ENCODE peak calls at places on chromosomes 13 and 19, in seven cellular contexts. One of them, this sample, is unnamed.

GRCh38 chr19:16623576-16623975 is 4.4 kb downstream of the MED26 start:
- DNase-seq in GM04503: no peak
- DNase-seq in OCI-LY7: peak
- DNase-seq in endothelial cell of umbilical vein: no peak
- DNase-seq in mammary epithelial cell: no peak
- DNase-seq in EH: no peak
- DNase-seq in trophoblast cell: no peak
- DNase-seq in this sample: peak

GRCh38 chr13:99962242-99962641 is 9.3 kb downstream of the ZIC5 start:
- DNase-seq in trophoblast cell: no peak
- DNase-seq in GM04503: no peak
- DNase-seq in EH: no peak
- DNase-seq in endothelial cell of umbilical vein: no peak
- DNase-seq in OCI-LY7: no peak
- DNase-seq in mammary epithelial cell: no peak
- DNase-seq in this sample: no peak

GRCh38 chr19:11843741-11844140 is 4.8 kb upstream of the ZNF439 start:
- DNase-seq in mammary epithelial cell: no peak
- DNase-seq in GM04503: no peak
- DNase-seq in endothelial cell of umbilical vein: no peak
- DNase-seq in OCI-LY7: no peak
- DNase-seq in trophoblast cell: peak
- DNase-seq in EH: peak
- DNase-seq in this sample: no peak

GRCh38 chr19:42479736-42480135 is 37.0 kb upstream of the CXCL17 start:
- DNase-seq in EH: no peak
- DNase-seq in mammary epithelial cell: no peak
- DNase-seq in OCI-LY7: no peak
- DNase-seq in trophoblast cell: peak
- DNase-seq in GM04503: no peak
- DNase-seq in endothelial cell of umbilical vein: no peak
- DNase-seq in this sample: no peak

GRCh38 chr13:101499406-101499805 is 46.9 kb downstream of the ITGBL1 start:
- DNase-seq in EH: no peak
- DNase-seq in trophoblast cell: no peak
- DNase-seq in OCI-LY7: no peak
- DNase-seq in mammary epithelial cell: no peak
- DNase-seq in GM04503: no peak
- DNase-seq in endothelial cell of umbilical vein: no peak
- DNase-seq in this sample: no peak

GRCh38 chr13:24038846-24039330 is 121.6 kb upstream of the SPATA13 start:
- DNase-seq in GM04503: peak
- DNase-seq in EH: peak
- DNase-seq in trophoblast cell: peak
- DNase-seq in endothelial cell of umbilical vein: no peak
- DNase-seq in mammary epithelial cell: peak
- DNase-seq in OCI-LY7: no peak
- DNase-seq in this sample: no peak

GRCh38 chr13:76654263-76654662 is 231.9 kb downstream of the KCTD12 start:
- DNase-seq in OCI-LY7: no peak
- DNase-seq in mammary epithelial cell: no peak
- DNase-seq in GM04503: no peak
- DNase-seq in trophoblast cell: no peak
- DNase-seq in endothelial cell of umbilical vein: no peak
- DNase-seq in EH: no peak
- DNase-seq in this sample: no peak

GRCh38 chr13:73684286-73684685 is 449.9 kb downstream of the KLF12 start:
- DNase-seq in EH: no peak
- DNase-seq in endothelial cell of umbilical vein: no peak
- DNase-seq in OCI-LY7: no peak
- DNase-seq in GM04503: no peak
- DNase-seq in trophoblast cell: no peak
- DNase-seq in mammary epithelial cell: no peak
- DNase-seq in this sample: no peak

GRCh38 chr13:106612688-106613087 is 44.8 kb upstream of the ARGLU1 start:
- DNase-seq in mammary epithelial cell: no peak
- DNase-seq in OCI-LY7: no peak
- DNase-seq in GM04503: no peak
- DNase-seq in endothelial cell of umbilical vein: no peak
- DNase-seq in EH: peak
- DNase-seq in trophoblast cell: no peak
- DNase-seq in this sample: no peak

GRCh38 chr13:113759525-113760137 is 605 bp downstream of the TMEM255B start:
- DNase-seq in mammary epithelial cell: peak
- DNase-seq in GM04503: no peak
- DNase-seq in endothelial cell of umbilical vein: peak
- DNase-seq in trophoblast cell: no peak
- DNase-seq in OCI-LY7: no peak
- DNase-seq in EH: no peak
- DNase-seq in this sample: no peak

GRCh38 chr13:46529509-46529908 is 23.5 kb upstream of the LRCH1 start:
- DNase-seq in trophoblast cell: no peak
- DNase-seq in EH: no peak
- DNase-seq in endothelial cell of umbilical vein: no peak
- DNase-seq in GM04503: no peak
- DNase-seq in mammary epithelial cell: no peak
- DNase-seq in OCI-LY7: no peak
- DNase-seq in this sample: no peak

GRCh38 chr13:77896536-77896935 is 22.1 kb downstream of the EDNRB start:
- DNase-seq in mammary epithelial cell: no peak
- DNase-seq in endothelial cell of umbilical vein: peak
- DNase-seq in GM04503: no peak
- DNase-seq in OCI-LY7: no peak
- DNase-seq in EH: peak
- DNase-seq in trophoblast cell: no peak
- DNase-seq in this sample: no peak

GRCh38 chr13:41915096-41915495 is 45.8 kb downstream of the VWA8 start:
- DNase-seq in GM04503: no peak
- DNase-seq in endothelial cell of umbilical vein: no peak
- DNase-seq in mammary epithelial cell: peak
- DNase-seq in trophoblast cell: no peak
- DNase-seq in OCI-LY7: no peak
- DNase-seq in EH: peak
- DNase-seq in this sample: no peak

GRCh38 chr13:50366488-50367174 is 351.4 kb downstream of the KCNRG start:
- DNase-seq in OCI-LY7: no peak
- DNase-seq in GM04503: no peak
- DNase-seq in EH: no peak
- DNase-seq in endothelial cell of umbilical vein: peak
- DNase-seq in trophoblast cell: no peak
- DNase-seq in mammary epithelial cell: no peak
- DNase-seq in this sample: no peak

GRCh38 chr13:93861818-93862217 is 617.7 kb downstream of the DCT start:
- DNase-seq in mammary epithelial cell: peak
- DNase-seq in endothelial cell of umbilical vein: no peak
- DNase-seq in OCI-LY7: no peak
- DNase-seq in trophoblast cell: peak
- DNase-seq in GM04503: peak
- DNase-seq in EH: peak
- DNase-seq in this sample: no peak

GRCh38 chr19:3665681-3666544 is 34.4 kb downstream of the PIP5K1C start:
- DNase-seq in EH: peak
- DNase-seq in trophoblast cell: peak
- DNase-seq in GM04503: no peak
- DNase-seq in OCI-LY7: peak
- DNase-seq in mammary epithelial cell: peak
- DNase-seq in endothelial cell of umbilical vein: peak
- DNase-seq in this sample: peak

GRCh38 chr13:49681837-49682236 is 9.4 kb downstream of the EBPL start:
- DNase-seq in endothelial cell of umbilical vein: no peak
- DNase-seq in GM04503: peak
- DNase-seq in OCI-LY7: no peak
- DNase-seq in mammary epithelial cell: peak
- DNase-seq in trophoblast cell: no peak
- DNase-seq in EH: peak
- DNase-seq in this sample: no peak

GRCh38 chr13:52022355-52022754 is 2.1 kb upstream of the UTP14C start:
- DNase-seq in OCI-LY7: no peak
- DNase-seq in endothelial cell of umbilical vein: no peak
- DNase-seq in GM04503: no peak
- DNase-seq in mammary epithelial cell: no peak
- DNase-seq in EH: no peak
- DNase-seq in trophoblast cell: peak
- DNase-seq in this sample: no peak

GRCh38 chr19:55355213-55355821 is 798 bp upstream of the COX6B2 start:
- DNase-seq in GM04503: no peak
- DNase-seq in endothelial cell of umbilical vein: no peak
- DNase-seq in EH: no peak
- DNase-seq in mammary epithelial cell: peak
- DNase-seq in OCI-LY7: no peak
- DNase-seq in trophoblast cell: no peak
- DNase-seq in this sample: no peak

GRCh38 chr19:34428549-34429285 is 536 bp downstream of the UBA2 start:
- DNase-seq in endothelial cell of umbilical vein: peak
- DNase-seq in OCI-LY7: peak
- DNase-seq in GM04503: no peak
- DNase-seq in mammary epithelial cell: peak
- DNase-seq in trophoblast cell: peak
- DNase-seq in EH: peak
- DNase-seq in this sample: peak

GRCh38 chr19:41860419-41861097 is 503 bp downstream of the RPS19 start:
- DNase-seq in EH: peak
- DNase-seq in trophoblast cell: peak
- DNase-seq in OCI-LY7: peak
- DNase-seq in GM04503: no peak
- DNase-seq in endothelial cell of umbilical vein: peak
- DNase-seq in mammary epithelial cell: no peak
- DNase-seq in this sample: peak

GRCh38 chr19:28217064-28217463 is 995.9 kb downstream of the UQCRFS1 start:
- DNase-seq in EH: no peak
- DNase-seq in OCI-LY7: no peak
- DNase-seq in trophoblast cell: no peak
- DNase-seq in mammary epithelial cell: no peak
- DNase-seq in endothelial cell of umbilical vein: no peak
- DNase-seq in GM04503: no peak
- DNase-seq in this sample: no peak

GRCh38 chr19:10895363-10895762 is 24.0 kb downstream of the CARM1 start:
- DNase-seq in OCI-LY7: no peak
- DNase-seq in EH: no peak
- DNase-seq in endothelial cell of umbilical vein: no peak
- DNase-seq in trophoblast cell: no peak
- DNase-seq in mammary epithelial cell: no peak
- DNase-seq in GM04503: no peak
- DNase-seq in this sample: no peak

GRCh38 chr19:40601061-40601973 is at the start of gene LTBP4:
- DNase-seq in endothelial cell of umbilical vein: no peak
- DNase-seq in mammary epithelial cell: no peak
- DNase-seq in GM04503: no peak
- DNase-seq in EH: peak
- DNase-seq in OCI-LY7: no peak
- DNase-seq in trophoblast cell: peak
- DNase-seq in this sample: no peak

GRCh38 chr19:3440082-3440481 is 40.2 kb downstream of the SMIM24 start:
- DNase-seq in mammary epithelial cell: no peak
- DNase-seq in GM04503: no peak
- DNase-seq in OCI-LY7: peak
- DNase-seq in endothelial cell of umbilical vein: no peak
- DNase-seq in trophoblast cell: peak
- DNase-seq in EH: peak
- DNase-seq in this sample: peak

GRCh38 chr13:23372264-23372905 is 61.1 kb downstream of the SACS start:
- DNase-seq in OCI-LY7: no peak
- DNase-seq in EH: peak
- DNase-seq in endothelial cell of umbilical vein: peak
- DNase-seq in GM04503: no peak
- DNase-seq in mammary epithelial cell: no peak
- DNase-seq in trophoblast cell: no peak
- DNase-seq in this sample: no peak

GRCh38 chr19:28737021-28737525 is 475.9 kb downstream of the UQCRFS1 start:
- DNase-seq in mammary epithelial cell: peak
- DNase-seq in OCI-LY7: peak
- DNase-seq in EH: peak
- DNase-seq in trophoblast cell: peak
- DNase-seq in endothelial cell of umbilical vein: no peak
- DNase-seq in GM04503: peak
- DNase-seq in this sample: peak

GRCh38 chr13:98751397-98752110 is 918 bp downstream of the SLC15A1 start:
- DNase-seq in OCI-LY7: no peak
- DNase-seq in trophoblast cell: peak
- DNase-seq in EH: peak
- DNase-seq in endothelial cell of umbilical vein: peak
- DNase-seq in mammary epithelial cell: no peak
- DNase-seq in GM04503: no peak
- DNase-seq in this sample: no peak

This sample was measured in NAMALWA.